ENCODE peak calls at places on chromosomes 7 and 10, in five cellular contexts. Z is IMR-90, V is upper lobe of left lung, W is tibial nerve, J is endothelial cell of umbilical vein. X is an unnamed sample.
A peak's percentile ranks its signal among the peaks of the same experiment; 100 is the strongest.

GRCh38 chr10:121928528-121928884 is 675 bp upstream of the ATE1 start:
- DNase-seq in Z (peak; percentile 23), V (peak; percentile 29), W (no peak), J (no peak), X (peak; percentile 31)

GRCh38 chr10:74900297-74900696 is 73.9 kb downstream of the KAT6B start:
- DNase-seq in Z (no peak), V (no peak), W (no peak), J (no peak), X (no peak)

GRCh38 chr7:30596043-30596641 is 1.5 kb downstream of the GARS1 start:
- DNase-seq in Z (peak; percentile 41), V (peak; percentile 43), W (no peak), J (peak; percentile 43), X (no peak)

GRCh38 chr10:31952066-31952465 is 23.4 kb upstream of the ARHGAP12 start:
- DNase-seq in Z (no peak), V (no peak), W (no peak), J (peak; percentile 48), X (no peak)

GRCh38 chr7:44982970-44983369 is 4.2 kb upstream of the MYO1G start:
- DNase-seq in Z (no peak), V (no peak), W (no peak), J (no peak), X (no peak)

GRCh38 chr10:132776186-132776585 is 9.8 kb downstream of the NKX6-2 start:
- DNase-seq in Z (no peak), V (no peak), W (no peak), J (no peak), X (no peak)

GRCh38 chr10:118034755-118035154 is 12.0 kb downstream of the RAB11FIP2 start:
- DNase-seq in Z (peak; percentile 46), V (peak; percentile 26), W (no peak), J (no peak), X (no peak)

GRCh38 chr7:81333004-81333403 is 414.2 kb upstream of the SEMA3C start:
- DNase-seq in Z (peak; percentile 76), V (no peak), W (no peak), J (peak; percentile 36), X (no peak)

GRCh38 chr7:10720042-10720441 is 253.6 kb upstream of the PHF14 start:
- DNase-seq in Z (no peak), V (no peak), W (no peak), J (no peak), X (no peak)

GRCh38 chr7:31134246-31135188 is 82.4 kb downstream of the ADCYAP1R1 start:
- DNase-seq in Z (peak; percentile 54), V (peak; percentile 52), W (no peak), J (peak; percentile 58), X (peak; percentile 45)

GRCh38 chr10:132632091-132632561 is 94.5 kb downstream of the INPP5A start:
- DNase-seq in Z (no peak), V (no peak), W (no peak), J (no peak), X (no peak)

GRCh38 chr7:132065973-132066611 is 509.7 kb upstream of the PODXL start:
- DNase-seq in Z (no peak), V (no peak), W (no peak), J (no peak), X (no peak)

GRCh38 chr7:96991850-96992623 is 13.3 kb upstream of the DLX6 start:
- DNase-seq in Z (no peak), V (no peak), W (no peak), J (no peak), X (no peak)

GRCh38 chr7:16350634-16351033 is 70.7 kb downstream of the CRPPA start:
- DNase-seq in Z (no peak), V (no peak), W (no peak), J (no peak), X (no peak)

GRCh38 chr10:131730771-131731497 is 169.9 kb upstream of the PPP2R2D start:
- DNase-seq in Z (no peak), V (no peak), W (no peak), J (no peak), X (peak; percentile 72)

GRCh38 chr10:11535376-11535959 is 76.0 kb downstream of the USP6NL start:
- DNase-seq in Z (no peak), V (no peak), W (no peak), J (no peak), X (no peak)

GRCh38 chr7:1669486-1669951 is 558 bp upstream of the ELFN1 start:
- DNase-seq in Z (no peak), V (no peak), W (no peak), J (no peak), X (no peak)

GRCh38 chr7:155701972-155702544 is 57.6 kb downstream of the RBM33 start:
- DNase-seq in Z (no peak), V (no peak), W (no peak), J (no peak), X (no peak)

GRCh38 chr10:110448682-110449418 is 48.9 kb upstream of the DUSP5 start:
- DNase-seq in Z (no peak), V (peak; percentile 2), W (no peak), J (no peak), X (peak; percentile 70)

GRCh38 chr7:71131753-71132520 is at the start of gene GALNT17:
- DNase-seq in Z (no peak), V (no peak), W (no peak), J (no peak), X (no peak)

GRCh38 chr10:35770817-35771355 is 128.8 kb upstream of the FZD8 start:
- DNase-seq in Z (no peak), V (peak; percentile 33), W (no peak), J (no peak), X (no peak)

GRCh38 chr10:110508806-110509544 is 11.3 kb downstream of the DUSP5 start:
- DNase-seq in Z (no peak), V (no peak), W (no peak), J (peak; percentile 55), X (no peak)

GRCh38 chr10:70274643-70275042 is 9.2 kb downstream of the NPFFR1 start:
- DNase-seq in Z (peak; percentile 88), V (no peak), W (no peak), J (no peak), X (no peak)

GRCh38 chr7:36711256-36711655 is 13.0 kb downstream of the AOAH start:
- DNase-seq in Z (no peak), V (no peak), W (no peak), J (no peak), X (no peak)

GRCh38 chr10:43671659-43672555 is 23.2 kb upstream of the ZNF32 start:
- DNase-seq in Z (peak; percentile 75), V (peak; percentile 53), W (no peak), J (peak; percentile 69), X (peak; percentile 82)

GRCh38 chr10:122786269-122786668 is 59.4 kb downstream of the CUZD1 start:
- DNase-seq in Z (peak; percentile 33), V (no peak), W (no peak), J (peak; percentile 20), X (no peak)

GRCh38 chr10:6490594-6490993 is 89.5 kb downstream of the PRKCQ start:
- DNase-seq in Z (no peak), V (no peak), W (no peak), J (no peak), X (no peak)

GRCh38 chr10:8193546-8193945 is 139.1 kb downstream of the GATA3 start:
- DNase-seq in Z (no peak), V (no peak), W (no peak), J (no peak), X (no peak)

GRCh38 chr10:5297466-5297865 is 67.3 kb upstream of the UCN3 start:
- DNase-seq in Z (no peak), V (peak; percentile 76), W (no peak), J (peak; percentile 24), X (peak; percentile 77)

GRCh38 chr7:150755473-150756099 is 18.4 kb downstream of the GIMAP5 start:
- DNase-seq in Z (no peak), V (peak; percentile 39), W (no peak), J (peak; percentile 94), X (no peak)

GRCh38 chr10:61050120-61050745 is 106.2 kb upstream of the RHOBTB1 start:
- DNase-seq in Z (no peak), V (no peak), W (no peak), J (no peak), X (no peak)

GRCh38 chr10:43824934-43825333 is 176.3 kb upstream of the ZNF32 start:
- DNase-seq in Z (peak; percentile 48), V (no peak), W (peak; percentile 70), J (no peak), X (no peak)

GRCh38 chr10:89369142-89370105 is 8.4 kb upstream of the IFIT1B start:
- DNase-seq in Z (peak; percentile 60), V (no peak), W (no peak), J (peak; percentile 61), X (no peak)

GRCh38 chr10:97490592-97490991 is 7.6 kb downstream of the MMS19 start:
- DNase-seq in Z (no peak), V (peak; percentile 78), W (no peak), J (peak; percentile 28), X (no peak)
- TF ChIP-seq POLR2A in Z (no peak), V (no peak), W (no peak), J (no peak), X (no peak)

GRCh38 chr10:71622656-71623055 is 96.9 kb downstream of the C10orf105 start:
- DNase-seq in Z (no peak), V (no peak), W (no peak), J (no peak), X (no peak)
- H3K4me3 ChIP-seq in Z (no peak overlapping the region), V (no peak overlapping the region), W (no peak overlapping the region), J (no peak overlapping the region), X (no peak overlapping the region)

GRCh38 chr7:90409667-90410066 is 6.4 kb downstream of the CLDN12 start:
- DNase-seq in Z (no peak), V (no peak), W (no peak), J (no peak), X (no peak)

GRCh38 chr7:90408142-90408541 is 4.9 kb downstream of the CLDN12 start:
- DNase-seq in Z (no peak), V (no peak), W (no peak), J (no peak), X (no peak)

GRCh38 chr7:90411510-90411909 is 8.2 kb downstream of the CLDN12 start:
- DNase-seq in Z (peak; percentile 17), V (no peak), W (no peak), J (peak; percentile 80), X (no peak)

GRCh38 chr7:90413185-90413528 is 9.9 kb downstream of the CLDN12 start:
- DNase-seq in Z (no peak), V (no peak), W (no peak), J (no peak), X (no peak)

DNA sequence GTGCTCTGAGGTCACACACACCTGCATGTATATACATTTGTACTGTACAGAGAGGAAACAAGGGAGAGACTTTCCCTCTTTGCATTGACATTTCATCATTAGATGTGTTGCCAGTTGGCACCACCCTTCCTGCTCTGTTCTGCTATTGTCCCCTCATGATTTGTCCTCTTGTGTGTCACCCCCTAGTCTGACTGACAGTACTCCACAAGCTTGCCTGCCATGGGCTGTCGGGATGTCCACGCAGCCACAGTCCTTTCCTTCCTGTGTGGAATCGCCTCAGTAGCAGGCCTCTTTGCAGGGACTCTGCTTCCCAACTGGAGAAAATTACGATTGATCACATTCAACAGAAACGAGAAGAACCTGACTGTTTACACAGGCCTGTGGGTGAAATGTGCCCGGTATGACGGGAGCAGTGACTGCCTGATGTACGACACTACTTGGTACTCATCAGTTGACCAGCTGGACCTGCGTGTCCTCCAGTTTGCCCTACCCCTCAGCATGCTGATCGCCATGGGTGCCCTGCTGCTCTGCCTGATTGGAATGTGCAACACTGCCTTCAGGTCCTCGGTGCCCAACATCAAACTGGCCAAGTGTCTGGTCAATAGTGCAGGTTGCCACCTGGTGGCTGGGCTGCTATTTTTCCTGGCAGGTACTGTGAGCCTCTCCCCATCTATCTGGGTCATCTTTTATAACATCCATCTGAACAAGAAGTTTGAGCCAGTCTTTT is 9.4 kb downstream of the CLDN12 start:
- DNase-seq in Z (no peak), V (peak; percentile 37), W (no peak), J (no peak), X (no peak)
- TF ChIP-seq CTCF in Z (peak; percentile 19), V (no peak), W (no peak), J (peak; percentile 31), X (no peak)

GRCh38 chr10:112951349-112952281 is 1.6 kb downstream of the TCF7L2 start:
- DNase-seq in Z (peak; percentile 84), V (peak; percentile 57), W (peak; percentile 33), J (peak; percentile 74), X (peak; percentile 93)
- TF ChIP-seq POLR2A in Z (no peak), V (peak; percentile 43), W (peak; percentile 13), J (peak; percentile 61), X (no peak)